ENCODE peak calls at places on chromosomes 6 and 20, in five cellular contexts. D, X, B, Z and P are unnamed samples.

GRCh38 chr6:143621876-143622605 is 55.7 kb upstream of the PHACTR2 start:
- DNase-seq in D (no peak), X (no peak), B (peak), Z (peak), P (no peak)

GRCh38 chr6:45123023-45123422 is 205.1 kb upstream of the RUNX2 start:
- DNase-seq in D (no peak), X (no peak), B (no peak), Z (no peak), P (no peak)

GRCh38 chr20:50628853-50629674 is 62.3 kb downstream of the RIPOR3 start:
- DNase-seq in D (no peak), X (no peak), B (no peak), Z (no peak), P (no peak)

GRCh38 chr6:162699961-162700360 is 27.6 kb downstream of the PRKN start:
- DNase-seq in D (no peak), X (no peak), B (no peak), Z (no peak), P (no peak)

GRCh38 chr6:158376650-158377081 is 64.4 kb downstream of the TULP4 start:
- DNase-seq in D (peak), X (no peak), B (no peak), Z (peak), P (no peak)

GRCh38 chr6:47161176-47161687 is 119.1 kb upstream of the ADGRF1 start:
- DNase-seq in D (no peak), X (no peak), B (peak), Z (peak), P (no peak)

GRCh38 chr6:85452441-85452881 is 2.6 kb downstream of the NT5E start:
- DNase-seq in D (peak), X (no peak), B (peak), Z (peak), P (no peak)

GRCh38 chr6:129359811-129360787 is 349.9 kb downstream of the ARHGAP18 start:
- DNase-seq in D (no peak), X (no peak), B (no peak), Z (no peak), P (no peak)

GRCh38 chr20:42749548-42749947 is 440.2 kb downstream of the PTPRT start:
- DNase-seq in D (no peak), X (no peak), B (no peak), Z (no peak), P (no peak)

GRCh38 chr20:3749689-3750639 is 17.5 kb downstream of the HSPA12B start:
- DNase-seq in D (no peak), X (peak), B (no peak), Z (no peak), P (peak)

GRCh38 chr20:10469599-10469998 is 34.5 kb downstream of the SLX4IP start:
- DNase-seq in D (peak), X (no peak), B (peak), Z (peak), P (no peak)

GRCh38 chr6:39884696-39885095 is 49.6 kb downstream of the MOCS1 start:
- DNase-seq in D (peak), X (no peak), B (peak), Z (peak), P (no peak)

GRCh38 chr6:43865947-43866346 is 95.9 kb downstream of the VEGFA start:
- DNase-seq in D (no peak), X (no peak), B (peak), Z (no peak), P (no peak)

GRCh38 chr6:38336922-38337321 is 302.8 kb downstream of the BTBD9 start:
- DNase-seq in D (no peak), X (no peak), B (no peak), Z (no peak), P (no peak)

GRCh38 chr6:63441266-63441956 is 121.6 kb upstream of the LGSN start:
- DNase-seq in D (no peak), X (peak), B (no peak), Z (no peak), P (no peak)

GRCh38 chr6:126773122-126773805 is 345.2 kb upstream of the RSPO3 start:
- DNase-seq in D (no peak), X (no peak), B (peak), Z (peak), P (no peak)

GRCh38 chr6:138765896-138766487 is 7.6 kb upstream of the CCDC28A start:
- DNase-seq in D (peak), X (no peak), B (peak), Z (peak), P (peak)

GRCh38 chr20:10984899-10985298 is 311.1 kb upstream of the JAG1 start:
- DNase-seq in D (no peak), X (no peak), B (no peak), Z (no peak), P (no peak)

GRCh38 chr6:7166410-7167293 is 58.9 kb downstream of the RREB1 start:
- DNase-seq in D (peak), X (no peak), B (peak), Z (no peak), P (no peak)

GRCh38 chr6:126077810-126078791 is 91.8 kb downstream of the TRMT11 start:
- DNase-seq in D (no peak), X (no peak), B (peak), Z (no peak), P (no peak)

GRCh38 chr6:33082702-33083101 is 6.9 kb downstream of the HLA-DPB1 start:
- DNase-seq in D (no peak), X (no peak), B (peak), Z (no peak), P (no peak)

GRCh38 chr20:33233129-33233774 is 2.5 kb upstream of the BPIFA1 start:
- DNase-seq in D (no peak), X (no peak), B (no peak), Z (no peak), P (no peak)

GRCh38 chr6:140051521-140052455 is 677.3 kb upstream of the CITED2 start:
- DNase-seq in D (peak), X (no peak), B (peak), Z (peak), P (no peak)

GRCh38 chr6:143160008-143160407 is 99.3 kb downstream of the AIG1 start:
- DNase-seq in D (no peak), X (no peak), B (no peak), Z (no peak), P (no peak)

GRCh38 chr6:4584801-4585200 is 191.4 kb upstream of the CDYL start:
- DNase-seq in D (no peak), X (no peak), B (no peak), Z (no peak), P (no peak)

GRCh38 chr6:44117397-44118128 is 9.7 kb downstream of the MRPL14 start:
- DNase-seq in D (no peak), X (no peak), B (peak), Z (no peak), P (no peak)

GRCh38 chr6:167791036-167791779 is 35.5 kb upstream of the AFDN start:
- DNase-seq in D (no peak), X (no peak), B (no peak), Z (peak), P (no peak)

GRCh38 chr6:44593539-44593944 is 206.0 kb downstream of the CDC5L start:
- DNase-seq in D (peak), X (peak), B (peak), Z (peak), P (peak)

GRCh38 chr20:41701596-41702350 is 83.6 kb upstream of the CHD6 start:
- DNase-seq in D (no peak), X (no peak), B (no peak), Z (no peak), P (no peak)

GRCh38 chr6:45483021-45483420 is 105.3 kb upstream of the SUPT3H start:
- DNase-seq in D (peak), X (no peak), B (peak), Z (peak), P (no peak)

GRCh38 chr20:13277663-13278295 is 56.7 kb downstream of the ISM1 start:
- DNase-seq in D (no peak), X (no peak), B (no peak), Z (no peak), P (no peak)

GRCh38 chr20:41717464-41717863 is 99.3 kb upstream of the CHD6 start:
- DNase-seq in D (no peak), X (no peak), B (no peak), Z (peak), P (no peak)

GRCh38 chr6:7136859-7137334 is 29.1 kb downstream of the RREB1 start:
- DNase-seq in D (no peak), X (no peak), B (no peak), Z (no peak), P (peak)

GRCh38 chr6:24854077-24854670 is 55.5 kb upstream of the ARMH2 start:
- DNase-seq in D (no peak), X (no peak), B (no peak), Z (no peak), P (no peak)

GRCh38 chr20:17625246-17626051 is 55.6 kb downstream of the DSTN start:
- DNase-seq in D (no peak), X (no peak), B (no peak), Z (no peak), P (no peak)

GRCh38 chr6:7175463-7175862 is 67.7 kb downstream of the RREB1 start:
- DNase-seq in D (no peak), X (no peak), B (peak), Z (no peak), P (no peak)

GRCh38 chr20:41125530-41126457 is 11.5 kb upstream of the PLCG1 start:
- DNase-seq in D (no peak), X (no peak), B (no peak), Z (no peak), P (no peak)

GRCh38 chr6:56842602-56843475 is 112.1 kb upstream of the BEND6 start:
- DNase-seq in D (no peak), X (peak), B (peak), Z (peak), P (peak)